ENCODE peak calls at places on chromosomes 4 and X, in five cellular contexts. R is IMR-90, M is neuronal stem cell, A is mesenchymal stem cell, N is H1. U is an unnamed sample.
A peak's percentile ranks its signal among the peaks of the same experiment; 100 is the strongest.

GRCh38 chr4:80101768-80102116 is 28.7 kb upstream of the ANTXR2 start:
- DNase-seq in M (no peak), R (peak; percentile 69), N (no peak), A (no peak), U (no peak)

GRCh38 chr4:57344296-57344695 is 234.1 kb upstream of the IGFBP7 start:
- DNase-seq in A (no peak), R (no peak), N (no peak), M (no peak), U (no peak)

GRCh38 chrX:50470103-50471031 is at the start of gene DGKK:
- DNase-seq in N (peak; percentile 76), M (peak; percentile 68), A (no peak), R (no peak), U (peak; percentile 90)

GRCh38 chr4:77036206-77036605 is 39.6 kb downstream of the CCNI start:
- DNase-seq in N (no peak), R (peak; percentile 94), M (no peak), A (peak; percentile 77), U (no peak)

GRCh38 chr4:64584125-64584524 is 174.9 kb upstream of the TECRL start:
- DNase-seq in A (no peak), N (no peak), R (no peak), M (no peak), U (no peak)

GRCh38 chrX:44997282-44997813 is 124.4 kb downstream of the KDM6A start:
- DNase-seq in R (no peak), A (no peak), N (no peak), M (no peak), U (no peak)

GRCh38 chrX:154719132-154719675 is 31.7 kb downstream of the GAB3 start:
- DNase-seq in R (peak; percentile 85), A (peak; percentile 94), N (no peak), M (no peak), U (no peak)

GRCh38 chr4:22515888-22516541 is at the start of gene ADGRA3:
- DNase-seq in N (peak; percentile 81), R (peak; percentile 51), A (peak; percentile 78), M (peak; percentile 80), U (peak; percentile 79)

GRCh38 chr4:185634066-185634652 is 98.9 kb upstream of the PDLIM3 start:
- DNase-seq in N (no peak), A (no peak), R (peak; percentile 7), M (no peak), U (no peak)

GRCh38 chr4:71231073-71231752 is 107.6 kb upstream of the SLC4A4 start:
- DNase-seq in N (no peak), M (no peak), A (no peak), R (peak; percentile 59), U (no peak)
- H3K9ac ChIP-seq in N (no peak overlapping the region), M (no peak overlapping the region), A (peak overlapping the region; percentile 22), R (peak overlapping the region; percentile 11), U (no peak overlapping the region)

DNA sequence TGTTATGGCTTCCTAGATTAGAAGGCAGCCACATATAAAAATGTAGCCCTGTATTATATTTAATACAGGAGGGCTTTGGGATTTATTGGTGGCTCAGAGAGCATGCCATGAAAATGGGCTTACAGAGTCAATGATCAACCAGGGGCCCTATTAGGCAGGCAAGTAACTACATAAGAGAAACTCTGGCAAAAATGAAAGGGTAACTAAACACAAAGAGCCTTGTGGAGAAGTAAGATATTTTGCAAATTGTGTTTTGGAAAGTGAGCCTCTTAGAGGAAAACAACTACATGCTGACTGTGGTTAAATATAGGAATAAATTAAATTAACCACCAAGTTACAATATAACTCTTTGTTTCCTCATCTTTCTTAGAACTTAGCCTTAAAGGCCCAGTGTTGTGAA is 5.5 kb downstream of the SAT1 start:
- DNase-seq in A (peak; percentile 15), R (no peak), M (no peak), N (no peak), U (no peak)
- H2BK15ac ChIP-seq in A (no peak overlapping the region), R (no peak overlapping the region), M (no peak overlapping the region), N (no peak overlapping the region), U (no peak overlapping the region)

GRCh38 chr4:8574796-8575370 is 5.3 kb upstream of the GPR78 start:
- DNase-seq in A (no peak), M (no peak), N (no peak), R (no peak), U (no peak)
- H3K14ac ChIP-seq in A (no peak overlapping the region), M (no peak overlapping the region), N (no peak overlapping the region), R (no peak overlapping the region), U (no peak overlapping the region)

GRCh38 chrX:54922547-54922946 is 1.9 kb downstream of the TRO start:
- DNase-seq in R (no peak), N (no peak), M (no peak), A (no peak), U (no peak)

GRCh38 chrX:54923376-54923775 is 2.8 kb downstream of the TRO start:
- DNase-seq in M (no peak), R (no peak), N (no peak), A (no peak), U (no peak)

GRCh38 chrX:54921427-54922021 is 900 bp downstream of the TRO start:
- DNase-seq in A (peak; percentile 74), R (peak; percentile 72), M (peak; percentile 78), N (peak; percentile 66), U (peak; percentile 81)

DNA sequence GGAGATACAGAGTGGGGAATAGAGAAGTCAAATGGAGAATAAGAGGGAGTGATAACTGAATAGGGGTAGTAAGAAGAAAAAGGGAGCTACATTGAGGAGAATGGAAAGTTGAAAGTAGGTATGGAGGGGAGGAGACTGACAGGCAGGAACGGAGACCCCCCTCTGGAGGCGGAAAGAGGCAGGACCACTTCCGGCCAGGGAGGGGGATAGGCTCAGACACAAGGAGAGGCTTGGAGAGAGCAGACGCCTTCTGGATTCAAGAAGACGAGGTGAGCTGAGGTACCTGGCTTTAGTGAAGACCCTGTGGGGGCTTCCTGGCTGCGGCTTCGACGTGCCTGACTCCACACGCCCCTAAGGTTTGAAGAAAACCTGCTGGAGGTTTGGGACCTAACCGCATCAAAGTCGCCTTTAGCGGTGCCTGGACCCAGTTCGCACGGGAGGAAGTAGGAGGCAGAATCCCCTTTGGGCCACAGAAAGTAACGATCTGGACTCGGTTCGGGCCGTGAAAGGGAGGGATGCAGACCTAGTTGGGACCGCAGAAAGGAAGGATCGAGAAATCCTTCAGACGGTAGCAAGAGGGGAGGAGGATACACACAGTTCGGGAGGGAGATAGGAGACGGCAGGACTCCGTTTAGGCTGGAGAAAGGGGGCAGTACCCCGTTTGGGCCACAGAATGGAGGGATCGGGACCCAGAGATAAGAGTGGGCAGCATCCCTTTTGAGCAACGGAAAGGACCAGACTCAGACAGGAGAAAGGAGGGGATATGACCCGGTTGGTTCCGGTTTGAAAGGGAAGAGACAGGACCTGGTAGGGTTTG is at the start of gene TRO:
- DNase-seq in N (peak; percentile 53), R (peak; percentile 10), M (peak; percentile 20), A (peak; percentile 28), U (peak; percentile 67)
- H3K9ac ChIP-seq in N (no peak within 1 kb of the TSS), R (peak within 1 kb of the TSS; percentile 93), M (peak within 1 kb of the TSS; percentile 86), A (peak within 1 kb of the TSS; percentile 81), U (peak within 1 kb of the TSS; percentile 80)

GRCh38 chr4:117773067-117773946 is 261.0 kb upstream of the NDST3 start:
- DNase-seq in A (peak; percentile 51), N (no peak), R (no peak), M (no peak), U (no peak)

GRCh38 chr4:117771647-117772337 is 262.5 kb upstream of the NDST3 start:
- DNase-seq in R (no peak), N (no peak), A (peak; percentile 13), M (no peak), U (peak; percentile 47)

GRCh38 chr4:117768610-117769009 is 265.7 kb upstream of the NDST3 start:
- DNase-seq in M (no peak), A (no peak), R (no peak), N (no peak), U (no peak)

DNA sequence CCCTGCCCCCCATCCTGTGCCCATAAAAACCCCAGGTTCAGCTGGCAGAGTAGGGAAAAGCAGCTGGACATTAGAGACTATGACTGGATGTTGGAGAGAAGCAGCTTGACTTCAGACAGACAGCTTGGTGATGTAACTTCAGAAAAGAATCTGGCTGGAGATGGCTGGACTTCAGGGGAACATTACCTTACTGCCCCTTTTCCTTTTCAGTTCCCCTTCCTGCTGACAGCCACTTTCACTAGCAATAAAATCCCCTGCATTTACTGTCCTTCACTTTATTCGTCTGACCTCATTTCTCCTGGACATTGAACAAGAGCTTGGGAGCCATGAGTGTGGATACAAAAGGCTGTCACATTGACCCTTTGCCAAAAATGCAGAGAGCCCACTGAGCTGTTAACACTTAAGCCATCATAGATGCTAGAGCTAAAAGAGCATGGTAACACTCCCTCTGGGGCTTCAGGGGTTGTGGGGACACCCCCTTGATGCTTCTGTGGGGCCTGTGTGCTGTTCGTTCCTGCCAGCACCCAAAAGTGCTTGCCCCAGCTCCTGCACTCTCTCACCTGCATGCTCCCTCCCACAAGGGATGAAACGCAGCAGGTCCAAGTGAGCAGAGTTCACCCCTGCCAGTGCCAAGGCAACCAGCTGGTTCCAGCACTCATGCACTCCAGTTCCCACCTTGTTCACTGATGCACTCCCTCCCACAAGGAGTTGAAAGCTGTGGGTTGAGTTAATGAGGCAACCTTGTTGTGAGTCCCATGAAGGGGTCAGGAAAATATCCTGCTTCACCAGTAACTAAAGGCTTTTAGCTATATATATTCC is 263.8 kb upstream of the NDST3 start:
- DNase-seq in R (no peak), N (no peak), M (no peak), A (no peak), U (no peak)
- H2BK15ac ChIP-seq in R (no peak overlapping the region), N (no peak overlapping the region), M (no peak overlapping the region), A (no peak overlapping the region), U (no peak overlapping the region)

GRCh38 chr4:120753854-120754253 is 168.7 kb downstream of the PRDM5 start:
- DNase-seq in A (no peak), N (no peak), R (no peak), M (peak; percentile 18), U (no peak)
- H3K14ac ChIP-seq in A (no peak overlapping the region), N (no peak overlapping the region), R (no peak overlapping the region), M (no peak overlapping the region), U (no peak overlapping the region)

DNA sequence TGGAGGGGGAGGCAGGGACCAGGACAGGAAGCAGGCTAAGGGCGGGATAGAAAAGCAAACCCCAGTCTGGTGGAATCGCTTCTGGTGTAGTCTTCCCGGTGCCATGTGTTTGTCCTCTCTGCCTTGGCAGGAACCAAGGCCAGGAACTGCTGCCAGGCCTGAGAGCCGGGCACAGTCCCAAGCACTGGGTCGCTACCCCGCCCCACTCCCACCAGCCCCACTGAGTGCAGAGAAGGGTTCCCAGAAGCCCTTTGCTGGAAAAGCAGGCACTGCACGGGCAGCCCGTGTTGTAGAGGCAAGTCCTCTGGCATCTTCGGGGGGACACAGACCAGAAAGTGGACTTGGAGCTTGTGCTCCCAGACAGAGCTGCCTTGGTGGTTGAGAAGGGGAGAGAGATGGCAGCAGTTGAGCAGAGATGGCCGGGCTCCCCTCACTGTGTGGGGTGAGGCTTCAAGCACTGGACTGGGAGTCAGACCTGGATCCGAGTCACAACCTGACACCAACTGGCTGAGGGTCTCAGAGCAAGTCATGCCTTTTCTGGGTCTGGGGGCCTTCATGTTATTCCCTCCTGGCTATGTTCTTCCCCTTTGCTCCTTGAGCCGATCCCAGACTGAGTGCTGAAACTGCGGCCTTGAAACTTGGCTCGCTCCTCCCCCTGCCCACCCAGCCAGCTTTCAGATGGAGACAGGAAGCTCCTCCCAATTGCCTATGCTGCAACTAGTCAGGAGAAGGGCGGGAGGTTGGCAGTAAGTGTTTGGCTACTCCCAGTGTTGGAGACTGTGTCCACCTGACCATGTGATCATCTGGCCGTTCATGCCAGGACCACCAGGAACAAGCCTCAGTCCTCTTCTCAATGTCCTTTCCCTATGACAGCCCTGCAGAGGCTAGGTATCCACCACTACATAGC is 59.7 kb upstream of the MTM1 start:
- DNase-seq in R (peak; percentile 10), N (no peak), A (no peak), M (no peak), U (peak; percentile 69)
- H3K9ac ChIP-seq in R (no peak overlapping the region), N (no peak overlapping the region), A (no peak overlapping the region), M (no peak overlapping the region), U (no peak overlapping the region)

GRCh38 chr4:138893991-138894390 is 121.6 kb upstream of the NOCT start:
- DNase-seq in A (no peak), M (no peak), N (no peak), R (no peak), U (no peak)
- H2BK15ac ChIP-seq in A (no peak overlapping the region), M (no peak overlapping the region), N (no peak overlapping the region), R (no peak overlapping the region), U (no peak overlapping the region)